ENCODE peak calls at places on chromosomes 11 and 22, in five cellular contexts. T is dermis blood vessel endothelial cell, R is glutamatergic neuron, G is heart left ventricle, X is right cardiac atrium. V is an unnamed sample.

GRCh38 chr11:126764221-126764620 is 236.3 kb downstream of the KIRREL3 start:
- DNase-seq in X (peak; percentile 48), T (no peak), G (no peak), R (no peak), V (no peak)

GRCh38 chr11:132278801-132279574 is 908.6 kb downstream of the NTM start:
- DNase-seq in G (no peak), X (no peak), T (peak; percentile 15), R (no peak), V (no peak)

GRCh38 chr11:65571940-65572339 is 398 bp upstream of the FAM89B start:
- DNase-seq in R (no peak), X (no peak), T (peak; percentile 70), G (no peak), V (no peak)

GRCh38 chr11:57485217-57486007 is 25.1 kb downstream of the RTN4RL2 start:
- DNase-seq in X (no peak), R (no peak), T (no peak), G (no peak), V (no peak)

GRCh38 chr11:128715691-128716153 is 21.9 kb downstream of the FLI1 start:
- DNase-seq in R (no peak), G (peak; percentile 40), T (peak; percentile 98), X (peak; percentile 72), V (no peak)

GRCh38 chr22:24683671-24684070 is 80.7 kb downstream of the GGT1 start:
- DNase-seq in X (no peak), G (no peak), T (peak; percentile 26), R (no peak), V (no peak)

GRCh38 chr11:8584511-8584910 is 9.5 kb downstream of the STK33 start:
- DNase-seq in G (no peak), T (no peak), X (no peak), R (no peak), V (no peak)

GRCh38 chr11:124174001-124174400 is 9.1 kb upstream of the OR10D3 start:
- DNase-seq in R (no peak), G (no peak), T (peak; percentile 86), X (no peak), V (no peak)

GRCh38 chr11:117676501-117676900 is 120.5 kb downstream of the DSCAML1 start:
- DNase-seq in G (no peak), R (no peak), T (no peak), X (no peak), V (no peak)

GRCh38 chr22:19717181-19717580 is 2.9 kb downstream of the SEPTIN5 start:
- DNase-seq in T (no peak), R (peak; percentile 15), G (no peak), X (peak; percentile 57), V (no peak)

GRCh38 chr11:74015919-74016684 is 7.2 kb upstream of the UCP3 start:
- DNase-seq in T (no peak), X (no peak), G (no peak), R (no peak), V (no peak)

GRCh38 chr11:112780351-112781043 is 180.7 kb upstream of the NCAM1 start:
- DNase-seq in G (peak; percentile 63), T (no peak), R (no peak), X (peak; percentile 88), V (no peak)

GRCh38 chr11:78050964-78051831 is 12.5 kb upstream of the THRSP start:
- DNase-seq in G (no peak), T (no peak), R (no peak), X (no peak), V (no peak)

GRCh38 chr11:92322225-92322624 is 97.6 kb downstream of the FAT3 start:
- DNase-seq in X (no peak), G (no peak), R (no peak), T (peak; percentile 2), V (no peak)

GRCh38 chr11:47179655-47179991 is 2.9 kb upstream of the ARFGAP2 start:
- DNase-seq in G (no peak), T (peak; percentile 75), R (peak; percentile 67), X (no peak), V (no peak)

GRCh38 chr11:1839204-1839923 is 583 bp downstream of the TNNI2 start:
- DNase-seq in X (peak; percentile 17), G (no peak), T (no peak), R (peak; percentile 25), V (no peak)

GRCh38 chr11:35142481-35143207 is 3.7 kb downstream of the CD44 start:
- DNase-seq in T (peak; percentile 33), G (no peak), R (no peak), X (no peak), V (no peak)

GRCh38 chr11:33835143-33835878 is 56.6 kb downstream of the LMO2 start:
- DNase-seq in T (peak; percentile 71), G (no peak), X (no peak), R (no peak), V (peak; percentile 21)

GRCh38 chr11:67020949-67021348 is 2.0 kb upstream of the SYT12 start:
- DNase-seq in R (no peak), T (no peak), X (no peak), G (no peak), V (no peak)

GRCh38 chr11:101866619-101867491 is 48.0 kb upstream of the CEP126 start:
- DNase-seq in T (no peak), R (no peak), X (no peak), G (no peak), V (no peak)

GRCh38 chr22:31628969-31629723 is 32.9 kb downstream of the PISD start:
- DNase-seq in G (no peak), T (no peak), R (no peak), X (peak; percentile 62), V (no peak)

GRCh38 chr11:67436459-67437081 is 912 bp downstream of the PTPRCAP start:
- DNase-seq in R (peak; percentile 59), X (no peak), G (no peak), T (no peak), V (no peak)

GRCh38 chr11:24637520-24637919 is 140.7 kb downstream of the LUZP2 start:
- DNase-seq in G (no peak), T (no peak), R (no peak), X (no peak), V (no peak)

GRCh38 chr11:62721994-62722393 is 5.3 kb downstream of the HNRNPUL2 start:
- DNase-seq in R (no peak), G (no peak), T (peak; percentile 40), X (no peak), V (no peak)

GRCh38 chr11:17010851-17011420 is 3.3 kb downstream of the PLEKHA7 start:
- DNase-seq in X (no peak), G (no peak), T (no peak), R (no peak), V (no peak)

GRCh38 chr22:45868586-45869443 is 108.1 kb downstream of the WNT7B start:
- DNase-seq in R (no peak), X (peak; percentile 35), T (no peak), G (no peak), V (no peak)

GRCh38 chr11:35997908-35998307 is 54.0 kb downstream of the LDLRAD3 start:
- DNase-seq in X (no peak), R (no peak), G (no peak), T (no peak), V (no peak)

GRCh38 chr22:49317369-49317768 is 510.3 kb downstream of the BRD1 start:
- DNase-seq in T (no peak), R (no peak), G (no peak), X (no peak), V (no peak)

GRCh38 chr11:74815966-74816365 is 67.3 kb downstream of the RNF169 start:
- DNase-seq in G (no peak), T (peak; percentile 67), R (no peak), X (no peak), V (no peak)

GRCh38 chr22:49324527-49325491 is 502.9 kb downstream of the BRD1 start:
- DNase-seq in G (no peak), T (no peak), X (no peak), R (no peak), V (no peak)

GRCh38 chr11:36292311-36292722 is 3.1 kb upstream of the COMMD9 start:
- DNase-seq in X (no peak), T (peak; percentile 56), R (no peak), G (no peak), V (no peak)

GRCh38 chr11:121300972-121301699 is 8.6 kb downstream of the SC5D start:
- DNase-seq in T (no peak), G (no peak), R (no peak), X (no peak), V (no peak)

V was measured in keratinocyte.